ENCODE peak calls at places on chromosome 18, in eight cellular contexts. H is WTC11; A is substantia nigra; Q is stimulated activated CD8-positive, alpha-beta memory T cell treated with anti-CD3 and anti-CD28 coated beads, Interleukin-15, amount 100 ng/mL, for 24 hours; M is activated gamma-delta T cell treated with Interleukin-2 at 50 U/mL for 16 hours; W is A172; F is CD14-positive monocyte; X is NCI-H2171 treated with DMSO at 0.1 percent for 48 hours. N is an unnamed sample.

GRCh38 chr18:11826836-11827235 is 24.4 kb upstream of the CHMP1B start:
- DNase-seq in Q (no peak), W (no peak), F (no peak), M (no peak), X (no peak), H (no peak), A (no peak), N (no peak)

GRCh38 chr18:58965291-58965929 is 100.7 kb downstream of the ZNF532 start:
- DNase-seq in X (no peak), A (no peak), F (no peak), Q (no peak), M (no peak), H (no peak), W (no peak), N (no peak)

GRCh38 chr18:50161806-50162205 is 33.1 kb downstream of the MYO5B start:
- DNase-seq in H (no peak), F (no peak), A (no peak), W (no peak), M (no peak), X (no peak), Q (no peak), N (no peak)

GRCh38 chr18:23761941-23762340 is 72.7 kb downstream of the LAMA3 start:
- DNase-seq in A (no peak), F (no peak), M (no peak), X (no peak), Q (no peak), W (no peak), H (no peak), N (no peak)

GRCh38 chr18:9887992-9888391 is 2.2 kb downstream of the TXNDC2 start:
- DNase-seq in A (no peak), X (no peak), Q (no peak), W (no peak), H (no peak), F (no peak), M (no peak), N (no peak)

GRCh38 chr18:35005963-35006577 is 35.1 kb upstream of the MAPRE2 start:
- DNase-seq in W (peak; percentile 73), M (no peak), Q (no peak), A (no peak), H (no peak), F (no peak), X (peak; percentile 81), N (no peak)

GRCh38 chr18:62211323-62211828 is 24.3 kb downstream of the RELCH start:
- DNase-seq in Q (no peak), W (no peak), F (no peak), M (no peak), X (no peak), H (no peak), A (no peak), N (no peak)

GRCh38 chr18:24616638-24617037 is 156.2 kb downstream of the HRH4 start:
- DNase-seq in W (no peak), A (no peak), M (no peak), X (no peak), F (no peak), H (no peak), Q (no peak), N (no peak)

GRCh38 chr18:79527656-79528055 is 131.9 kb downstream of the NFATC1 start:
- DNase-seq in Q (no peak), W (no peak), A (no peak), M (no peak), H (no peak), X (no peak), F (peak; percentile 30), N (no peak)

GRCh38 chr18:45780568-45780967 is 44.9 kb upstream of the SIGLEC15 start:
- DNase-seq in Q (no peak), H (no peak), A (no peak), M (no peak), X (no peak), F (no peak), W (no peak), N (no peak)

GRCh38 chr18:50410008-50410407 is 35.2 kb downstream of the SKA1 start:
- DNase-seq in F (no peak), A (no peak), W (no peak), H (peak; percentile 33), M (no peak), X (peak; percentile 69), Q (no peak), N (no peak)

GRCh38 chr18:48079885-48080284 is 149.4 kb upstream of the SMAD2 start:
- DNase-seq in A (no peak), F (no peak), M (no peak), X (peak; percentile 56), H (no peak), W (no peak), Q (no peak), N (no peak)

GRCh38 chr18:56716692-56717146 is 65.6 kb downstream of the WDR7 start:
- DNase-seq in M (no peak), Q (no peak), A (no peak), H (no peak), F (no peak), X (no peak), W (no peak), N (no peak)

GRCh38 chr18:26928669-26929313 is 63.3 kb upstream of the AQP4 start:
- DNase-seq in A (no peak), M (no peak), F (no peak), X (no peak), W (no peak), H (no peak), Q (no peak), N (no peak)

GRCh38 chr18:56282234-56283104 is 355.9 kb downstream of the TXNL1 start:
- DNase-seq in W (no peak), X (no peak), H (no peak), F (no peak), M (no peak), A (no peak), Q (no peak), N (no peak)

GRCh38 chr18:38790303-38790702 is 1224.7 kb upstream of the CELF4 start:
- DNase-seq in H (peak; percentile 34), Q (no peak), X (no peak), M (no peak), A (no peak), F (no peak), W (no peak), N (peak; percentile 47)

GRCh38 chr18:46892842-46893241 is 24.5 kb downstream of the PIAS2 start:
- DNase-seq in A (no peak), F (no peak), W (no peak), M (no peak), H (no peak), Q (no peak), X (no peak), N (no peak)

GRCh38 chr18:68779169-68779568 is 18.7 kb upstream of the CCDC102B start:
- DNase-seq in H (no peak), X (no peak), A (no peak), W (no peak), Q (no peak), F (no peak), M (no peak), N (no peak)